ENCODE peak calls at places on chromosomes 13 and 19, in four cellular contexts. K, V, G and Y are unnamed samples.

GRCh38 chr19:55913643-55914268 is 18.4 kb downstream of the NLRP13 start:
- DNase-seq in G (no peak), V (no peak), K (no peak), Y (no peak)

GRCh38 chr13:65095697-65096096 is 2134.4 kb downstream of the PCDH9 start:
- DNase-seq in K (no peak), V (no peak), G (no peak), Y (no peak)

GRCh38 chr13:24220086-24220703 is 59.7 kb downstream of the SPATA13 start:
- DNase-seq in G (peak), K (peak), V (peak), Y (peak)

GRCh38 chr13:98184796-98185195 is 7.7 kb upstream of the RNF113B start:
- DNase-seq in V (no peak), K (no peak), G (no peak), Y (peak)

GRCh38 chr13:42969558-42970172 is 22.4 kb downstream of the EPSTI1 start:
- DNase-seq in K (peak), V (no peak), G (peak), Y (peak)

GRCh38 chr19:31232220-31232619 is 117.0 kb downstream of the TSHZ3 start:
- DNase-seq in V (no peak), K (no peak), G (peak), Y (peak)

GRCh38 chr19:38743394-38744297 is 628 bp downstream of the CAPN12 start:
- DNase-seq in G (no peak), V (no peak), K (no peak), Y (no peak)

GRCh38 chr13:40682449-40683240 is 16.2 kb upstream of the FOXO1 start:
- DNase-seq in G (peak), V (no peak), K (no peak), Y (peak)

GRCh38 chr13:47610687-47611086 is 390.4 kb downstream of the SUCLA2 start:
- DNase-seq in G (no peak), V (no peak), K (no peak), Y (no peak)

GRCh38 chr13:48586591-48587103 is 53.8 kb upstream of the RCBTB2 start:
- DNase-seq in K (peak), V (no peak), G (peak), Y (peak)

GRCh38 chr13:76852991-76853390 is 33.2 kb downstream of the KCTD12 start:
- DNase-seq in K (no peak), G (peak), V (no peak), Y (peak)

GRCh38 chr13:46134961-46135522 is 30.2 kb upstream of the CPB2 start:
- DNase-seq in K (no peak), V (no peak), G (no peak), Y (peak)

GRCh38 chr13:23621316-23621645 is 51.1 kb downstream of the TNFRSF19 start:
- DNase-seq in G (peak), K (no peak), V (no peak), Y (peak)

GRCh38 chr13:92175330-92175729 is 776.9 kb downstream of the GPC5 start:
- DNase-seq in V (no peak), K (no peak), G (peak), Y (peak)

GRCh38 chr19:46840157-46840942 is 10.3 kb downstream of the AP2S1 start:
- DNase-seq in V (no peak), K (no peak), G (peak), Y (peak)

GRCh38 chr19:47247308-47247990 is 8.9 kb upstream of the CCDC9 start:
- DNase-seq in G (peak), V (no peak), K (peak), Y (peak)

DNA sequence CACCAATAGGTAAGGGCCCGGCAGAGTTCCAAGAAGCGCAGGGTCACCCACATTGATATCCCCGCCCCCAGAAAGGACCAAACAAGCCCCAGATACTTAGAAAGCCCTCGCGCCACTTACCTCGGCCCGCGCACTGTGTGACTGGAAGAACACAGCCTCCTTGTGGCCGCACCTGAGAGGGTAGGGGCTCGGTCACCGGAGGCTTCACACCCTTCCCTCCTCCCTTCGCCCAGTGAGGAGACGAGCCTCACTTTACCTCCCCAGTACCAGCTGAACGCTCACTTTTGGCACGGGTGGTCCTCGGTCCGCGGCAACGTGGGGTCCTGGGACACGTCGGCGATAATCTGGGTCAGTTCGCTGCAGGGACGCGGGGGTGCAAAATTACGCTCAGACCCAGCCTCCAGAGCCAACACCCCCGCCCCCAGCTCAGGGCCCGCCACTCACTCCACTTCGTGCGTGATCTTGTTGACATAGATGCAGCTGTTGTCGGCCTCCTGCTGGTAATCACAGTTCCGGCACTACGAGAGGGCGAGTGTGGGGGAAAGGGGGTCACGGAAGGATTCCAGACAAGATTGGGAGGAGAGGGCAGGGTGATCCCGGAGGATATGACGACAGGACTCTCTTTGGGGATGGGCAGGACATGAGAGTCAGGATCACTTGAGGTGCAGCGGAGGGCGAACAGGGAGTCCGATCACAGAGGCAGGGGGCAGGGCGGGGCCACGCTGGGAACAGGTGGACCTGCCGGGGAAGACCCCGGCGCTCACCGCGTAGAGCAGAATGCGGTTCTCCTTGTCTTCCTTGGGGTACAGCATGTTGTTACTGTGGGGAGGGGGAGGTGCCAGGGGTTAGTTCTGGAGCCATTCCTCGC is 546 bp downstream of the POLR2I start:
- DNase-seq in V (no peak), K (peak), G (peak), Y (no peak)
- TF ChIP-seq CTCF in V (peak), K (no peak), G (no peak), Y (peak)

GRCh38 chr19:49615861-49616260 is 24.1 kb downstream of the RRAS start:
- DNase-seq in K (no peak), G (no peak), V (no peak), Y (no peak)

GRCh38 chr19:49616945-49617344 is 23.0 kb downstream of the RRAS start:
- DNase-seq in G (no peak), K (no peak), V (no peak), Y (no peak)

GRCh38 chr19:49616532-49616931 is 23.4 kb downstream of the RRAS start:
- DNase-seq in V (no peak), K (no peak), G (no peak), Y (no peak)

GRCh38 chr19:49613374-49613773 is 22.4 kb downstream of the PRR12 start:
- DNase-seq in K (no peak), G (peak), V (no peak), Y (no peak)

DNA sequence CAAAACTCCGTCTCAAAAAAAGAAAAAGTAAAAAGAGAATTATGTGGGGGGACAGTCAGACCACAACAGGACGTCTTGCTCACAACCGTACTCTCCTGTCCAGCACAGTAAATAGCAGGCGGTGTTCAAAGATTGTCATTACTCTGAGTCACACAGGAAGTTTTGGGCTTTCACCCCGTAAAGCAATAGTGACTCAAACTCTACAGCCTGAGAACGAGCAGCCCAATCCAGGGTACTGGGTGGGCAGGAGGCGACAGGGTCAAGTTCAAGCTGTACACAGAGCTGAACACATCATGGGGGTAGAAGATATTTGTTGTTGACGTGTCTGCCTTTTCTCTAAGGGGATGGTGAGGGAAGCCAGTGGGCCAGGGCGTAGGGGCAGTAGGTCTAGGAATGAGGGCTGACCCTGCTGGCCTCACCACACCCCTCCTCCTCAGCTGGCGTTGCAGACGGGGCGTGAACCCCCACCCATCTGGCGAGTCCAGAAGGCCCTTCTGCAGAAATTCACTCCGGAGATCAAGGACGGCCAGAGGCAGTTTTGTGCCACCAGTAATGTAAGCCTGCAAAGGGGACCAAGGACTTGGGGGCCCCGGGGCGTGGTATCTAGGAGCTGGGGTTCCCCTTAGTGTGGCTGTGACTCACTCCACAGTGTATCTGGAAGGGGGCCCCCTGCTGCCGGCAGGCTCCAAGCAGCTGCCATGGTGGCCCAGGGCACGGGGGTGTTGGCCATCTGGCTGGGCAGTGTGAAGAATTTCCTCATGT is 23.3 kb downstream of the PRR12 start:
- DNase-seq in V (no peak), K (no peak), G (peak), Y (peak)
- H3K4me3 ChIP-seq in V (no peak), K (no peak), G (peak), Y (no peak)

GRCh38 chr19:18279266-18279515 is 2.2 kb downstream of the JUND start:
- DNase-seq in G (no peak), K (no peak), V (no peak), Y (no peak)

GRCh38 chr19:18278521-18279265 is 2.7 kb downstream of the JUND start:
- DNase-seq in V (no peak), G (peak), K (no peak), Y (peak)

GRCh38 chr19:18281082-18282020 is at the start of gene JUND:
- DNase-seq in G (peak), V (peak), K (peak), Y (peak)

GRCh38 chr19:18280247-18281081 is 958 bp downstream of the JUND start:
- DNase-seq in V (no peak), K (peak), G (peak), Y (peak)

DNA sequence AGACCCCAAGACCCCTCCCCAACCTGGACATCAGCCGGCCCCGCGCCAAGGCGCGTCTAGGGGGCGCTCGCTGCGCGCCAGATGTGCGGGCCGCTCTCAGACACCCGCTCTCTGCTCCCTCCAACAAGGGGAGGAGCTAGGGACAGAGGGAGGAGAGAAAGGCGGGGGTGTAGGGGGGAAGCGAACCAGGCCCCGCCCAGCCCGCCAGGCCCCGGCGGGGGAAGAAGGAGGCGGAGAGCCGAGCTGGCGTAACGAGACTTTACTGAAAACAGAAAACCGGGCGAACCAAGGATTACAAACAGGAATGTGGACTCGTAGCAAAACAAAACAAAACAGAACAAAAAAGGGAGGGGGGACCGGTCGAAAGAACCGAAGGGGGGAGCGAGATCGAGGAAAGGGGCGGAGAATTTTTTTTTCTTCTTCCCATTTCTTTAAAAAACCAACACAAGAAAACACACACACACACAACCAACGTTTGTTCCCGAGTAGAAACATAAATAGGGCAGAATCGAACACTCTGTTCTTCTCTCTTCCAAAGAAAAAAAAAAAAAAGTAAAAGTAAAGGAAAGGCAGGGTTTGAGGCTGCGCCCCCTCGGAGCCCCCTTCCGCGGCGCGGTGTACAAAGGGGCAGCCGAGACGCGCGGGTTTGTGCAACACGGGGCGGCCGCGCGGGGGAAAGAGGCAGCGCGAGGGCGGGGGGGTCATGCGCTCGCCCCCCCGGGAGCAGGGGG is 1.7 kb downstream of the JUND start:
- DNase-seq in K (peak), V (peak), G (peak), Y (peak)
- TF ChIP-seq CTCF in K (peak), V (peak), G (peak), Y (peak)

DNA sequence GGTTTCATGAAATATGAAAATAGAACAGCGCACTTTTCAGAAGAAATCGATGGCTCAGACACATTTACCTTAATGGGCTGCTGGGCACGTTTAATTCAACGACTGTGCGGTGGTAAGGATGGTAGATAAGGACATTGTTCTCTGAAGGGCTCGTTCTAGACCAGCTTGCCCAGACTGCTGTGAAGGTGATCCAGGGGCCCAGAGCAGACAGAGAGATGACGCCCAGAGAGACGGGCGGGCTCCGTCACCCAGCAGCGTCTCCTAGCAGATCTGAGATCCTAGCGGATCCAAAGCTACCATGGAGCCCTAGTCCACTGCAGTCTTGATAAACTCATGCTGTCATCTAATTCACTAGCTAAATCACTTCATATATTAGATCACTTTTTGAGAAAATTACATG is 21.4 kb downstream of the COL4A2 start:
- DNase-seq in K (no peak), V (no peak), G (no peak), Y (no peak)
- H3K4me3 ChIP-seq in K (peak), V (no peak), G (no peak), Y (no peak)

DNA sequence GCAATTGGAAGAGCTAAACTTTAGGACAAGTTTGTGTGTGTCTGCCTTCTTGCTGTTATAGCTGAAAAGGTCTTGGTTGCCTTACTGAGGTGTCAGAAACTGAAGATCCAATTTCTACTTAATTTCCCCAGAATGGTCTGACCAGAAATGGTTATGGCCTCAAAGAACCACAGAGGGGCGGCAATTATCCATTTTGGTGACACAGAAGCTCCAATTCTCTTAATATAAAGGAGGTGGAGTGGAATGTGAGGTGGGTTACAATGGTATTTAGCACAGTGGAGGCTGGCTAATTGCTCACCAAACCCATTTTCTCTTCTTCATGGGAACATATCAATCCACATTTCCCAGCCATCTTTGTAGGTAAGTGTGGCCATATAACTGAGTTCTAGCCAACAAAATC is 1157.2 kb downstream of the OLFM4 start:
- DNase-seq in V (no peak), K (no peak), G (no peak), Y (no peak)
- TF ChIP-seq CTCF in V (no peak), K (no peak), G (no peak), Y (no peak)

GRCh38 chr19:13817615-13818371 is 22.6 kb downstream of the ZSWIM4 start:
- DNase-seq in K (no peak), V (no peak), G (no peak), Y (no peak)
- H3K4me3 ChIP-seq in K (no peak), V (no peak), G (no peak), Y (no peak)

GRCh38 chr19:19647037-19647835 is 3.8 kb upstream of the GMIP start:
- DNase-seq in K (no peak), V (no peak), G (no peak), Y (no peak)

GRCh38 chr19:19643158-19644053 is at the start of gene GMIP:
- DNase-seq in G (peak), K (peak), V (no peak), Y (peak)

GRCh38 chr19:19642506-19643157 is 825 bp downstream of the GMIP start:
- DNase-seq in K (no peak), G (no peak), V (no peak), Y (no peak)

GRCh38 chr19:19645233-19645870 is 1.9 kb upstream of the GMIP start:
- DNase-seq in G (no peak), V (no peak), K (no peak), Y (no peak)

DNA sequence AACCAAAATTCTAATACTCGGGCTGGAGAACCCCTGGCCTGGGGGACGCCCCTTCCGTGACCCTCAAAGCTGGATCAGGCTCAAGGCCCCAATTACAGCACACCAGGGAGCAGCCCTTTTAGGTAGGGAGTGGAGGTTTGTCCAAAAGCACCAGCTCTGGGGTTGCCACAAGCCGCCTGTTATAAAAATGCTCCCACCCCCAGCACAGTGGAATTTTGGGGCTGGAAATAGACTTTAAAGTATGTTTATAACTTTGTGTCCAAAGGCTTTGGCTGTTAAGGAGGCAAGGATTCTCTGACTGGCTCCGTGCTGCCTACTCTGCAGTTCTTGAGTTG is 564 bp upstream of the GMIP start:
- DNase-seq in V (no peak), K (no peak), G (no peak), Y (no peak)
- TF ChIP-seq CTCF in V (no peak), K (no peak), G (no peak), Y (no peak)

DNA sequence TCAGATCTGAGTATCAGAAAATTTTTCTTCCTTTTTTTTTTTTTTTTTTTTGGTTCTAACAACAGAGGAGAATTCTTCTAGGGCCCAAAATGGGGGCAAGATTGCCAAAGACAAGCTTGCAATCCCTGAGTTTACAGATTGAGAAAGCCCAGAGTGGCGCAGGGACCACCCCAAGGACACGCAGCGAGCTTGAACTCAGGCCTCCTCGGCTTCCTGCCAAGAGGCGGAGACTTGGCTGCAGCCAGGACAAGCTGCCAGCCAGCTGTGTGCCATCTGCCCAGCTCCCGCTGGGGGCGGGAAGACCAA is 508 bp upstream of the MRPL34 start:
- DNase-seq in K (no peak), G (no peak), V (no peak), Y (no peak)
- H3K4me3 ChIP-seq in K (peak), G (peak), V (peak), Y (peak)

DNA sequence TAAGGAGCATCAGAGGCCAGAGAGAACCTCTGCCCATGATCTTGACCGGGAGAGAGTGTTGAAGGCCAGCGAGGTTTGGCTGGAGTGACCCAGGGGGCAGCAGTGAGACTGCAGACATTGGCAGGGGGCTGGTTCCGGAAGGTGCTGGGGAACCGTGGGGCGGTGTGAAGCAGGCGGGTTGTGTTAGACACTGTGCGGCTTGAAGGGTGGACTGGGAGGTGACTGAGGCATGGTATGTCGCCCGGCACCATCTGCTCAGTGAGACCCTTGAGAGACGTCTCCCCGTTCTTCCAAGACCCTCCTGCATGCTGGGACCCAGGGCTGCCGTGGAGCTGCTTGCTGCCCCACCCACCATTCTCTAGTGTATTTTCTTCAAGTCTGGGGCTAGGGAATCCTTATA is 24.6 kb downstream of the CARM1 start:
- DNase-seq in K (no peak), G (no peak), V (no peak), Y (no peak)
- TF ChIP-seq CTCF in K (no peak), G (peak), V (no peak), Y (peak)